ENCODE peak calls at places on chromosomes 2 and 18, in six cellular contexts. R, U, K, E, Z and O are unnamed samples. For H3K4me1, the result is how much of the 10 kb centered on the place peaks cover.

GRCh38 chr18:49487711-49488310 is 777 bp upstream of the C18orf32 start:
- DNase-seq in R (no peak), U (no peak), K (no peak), E (no peak), Z (peak), O (no peak)

GRCh38 chr2:12883911-12884310 is 167.2 kb downstream of the TRIB2 start:
- DNase-seq in R (no peak), U (no peak), K (no peak), E (peak), Z (no peak), O (no peak)

GRCh38 chr2:127675335-127676261 is at the start of gene LIMS2:
- DNase-seq in R (peak), U (peak), K (no peak), E (peak), Z (peak), O (peak)

GRCh38 chr18:3306391-3306790 is 44.5 kb downstream of the MYL12B start:
- DNase-seq in R (peak), U (no peak), K (no peak), E (no peak), Z (no peak), O (no peak)

GRCh38 chr2:177673602-177674595 is 281.3 kb downstream of the AGPS start:
- DNase-seq in R (peak), U (peak), K (no peak), E (peak), Z (no peak), O (no peak)

GRCh38 chr2:11674983-11675382 is 5.0 kb upstream of the NTSR2 start:
- DNase-seq in R (no peak), U (no peak), K (no peak), E (no peak), Z (no peak), O (no peak)

GRCh38 chr18:79938196-79938595 is 13.3 kb downstream of the SLC66A2 start:
- DNase-seq in R (no peak), U (no peak), K (no peak), E (no peak), Z (no peak), O (no peak)

GRCh38 chr2:106575955-106576354 is 88.8 kb downstream of the CD8B2 start:
- DNase-seq in R (no peak), U (peak), K (no peak), E (peak), Z (peak), O (peak)

GRCh38 chr18:32425466-32425865 is 45.2 kb downstream of the GAREM1 start:
- DNase-seq in R (peak), U (no peak), K (no peak), E (peak), Z (no peak), O (peak)

GRCh38 chr2:127007652-127008051 is 99.3 kb downstream of the BIN1 start:
- DNase-seq in R (peak), U (no peak), K (no peak), E (peak), Z (no peak), O (no peak)

GRCh38 chr18:25349131-25349925 is 2.6 kb downstream of the ZNF521 start:
- DNase-seq in R (no peak), U (peak), K (no peak), E (peak), Z (peak), O (peak)

GRCh38 chr18:79629606-79630005 is 50.0 kb upstream of the CTDP1 start:
- DNase-seq in R (no peak), U (no peak), K (no peak), E (no peak), Z (no peak), O (no peak)

GRCh38 chr2:14634885-14635871 is 2.7 kb downstream of the LRATD1 start:
- DNase-seq in R (peak), U (peak), K (no peak), E (peak), Z (peak), O (peak)

GRCh38 chr2:6771539-6772365 is 94.0 kb downstream of the CMPK2 start:
- DNase-seq in R (no peak), U (peak), K (no peak), E (no peak), Z (peak), O (no peak)

GRCh38 chr2:6776125-6776524 is 89.6 kb downstream of the CMPK2 start:
- DNase-seq in R (no peak), U (no peak), K (no peak), E (no peak), Z (no peak), O (no peak)

GRCh38 chr2:6773694-6774044 is 92.0 kb downstream of the CMPK2 start:
- DNase-seq in R (no peak), U (no peak), K (no peak), E (no peak), Z (no peak), O (no peak)

GRCh38 chr2:6772366-6772710 is 93.4 kb downstream of the CMPK2 start:
- DNase-seq in R (peak), U (peak), K (no peak), E (no peak), Z (peak), O (peak)

GRCh38 chr2:6773007-6773693 is 92.6 kb downstream of the CMPK2 start:
- DNase-seq in R (peak), U (peak), K (peak), E (peak), Z (peak), O (peak)
- TF ChIP-seq EZH2 in R (no peak), U (no peak), K (no peak), E (no peak), Z (no peak), O (no peak)

GRCh38 chr2:64750001-64750816 is 96.5 kb upstream of the SERTAD2 start:
- DNase-seq in R (peak), U (peak), K (no peak), E (peak), Z (peak), O (peak)
- TF ChIP-seq EZH2phosphoT487 in R (no peak), U (no peak), K (no peak), E (no peak), Z (no peak), O (no peak)

GRCh38 chr18:75209952-75210261 is 690 bp upstream of the TSHZ1 start:
- DNase-seq in R (no peak), U (no peak), K (no peak), E (peak), Z (peak), O (peak)

GRCh38 chr18:75208055-75208835 is 694 bp downstream of the PTGR3 start:
- DNase-seq in R (peak), U (peak), K (no peak), E (peak), Z (peak), O (peak)

GRCh38 chr18:75209129-75209951 is at the start of gene PTGR3:
- DNase-seq in R (peak), U (peak), K (peak), E (peak), Z (peak), O (peak)

GRCh38 chr18:75207298-75208054 is 1.5 kb downstream of the PTGR3 start:
- DNase-seq in R (peak), U (no peak), K (no peak), E (peak), Z (peak), O (no peak)

DNA sequence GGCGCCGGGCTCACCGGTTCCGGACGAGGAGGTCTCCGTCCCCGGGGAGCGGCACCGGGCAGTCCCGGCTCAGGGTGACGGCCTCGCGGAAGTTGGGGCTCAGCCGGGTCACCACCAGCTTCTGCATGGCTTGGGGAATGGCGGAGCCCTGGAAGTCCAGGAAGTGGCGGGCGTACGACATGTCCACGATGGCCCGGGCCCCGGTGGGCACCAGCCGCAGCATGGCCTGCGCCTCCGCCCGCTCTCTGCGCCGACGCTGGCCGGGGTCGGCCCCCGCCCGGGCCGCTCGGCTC is 157 bp downstream of the PTGR3 start:
- DNase-seq in R (no peak), U (no peak), K (no peak), E (no peak), Z (no peak), O (no peak)
- H3K4me1 ChIP-seq in R (under half), U (under half), K (under half), E (under half), Z (under half), O (under half)

DNA sequence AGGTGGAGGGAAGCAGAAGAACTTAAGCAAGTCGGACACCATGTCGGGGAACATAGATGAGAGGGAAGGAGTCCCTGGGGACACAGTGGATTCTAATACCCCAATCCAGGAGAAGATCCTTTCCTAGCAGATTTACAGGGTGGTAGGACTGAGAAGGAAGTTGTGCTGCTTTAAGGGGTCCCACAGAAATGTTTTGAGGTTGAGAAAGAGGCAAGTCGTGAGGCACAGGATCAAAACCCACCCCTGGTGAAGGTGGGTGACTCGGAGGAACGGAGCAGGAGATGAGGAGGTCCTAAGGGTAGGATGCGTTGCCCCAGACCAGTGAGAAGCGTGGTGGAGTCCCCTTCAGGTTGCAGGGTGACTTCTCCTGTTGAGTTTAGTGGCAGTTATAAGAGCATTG is 32.7 kb downstream of the DCDC2C start:
- DNase-seq in R (no peak), U (no peak), K (no peak), E (no peak), Z (no peak), O (no peak)
- TF ChIP-seq EZH2 in R (no peak), U (no peak), K (no peak), E (no peak), Z (no peak), O (no peak)